ENCODE peak calls at places on chromosomes 2 and 18, in four cellular contexts. S is lower leg skin, T is endothelial cell of umbilical vein, N is HFF-Myc. D is an unnamed sample.

GRCh38 chr18:6055711-6056110 is 160.4 kb upstream of the TMEM200C start:
- DNase-seq in S (no peak), N (peak; percentile 26), T (peak; percentile 79), D (no peak)

GRCh38 chr2:24515335-24515734 is 24.3 kb downstream of the NCOA1 start:
- DNase-seq in N (no peak), S (no peak), T (peak; percentile 12), D (no peak)

GRCh38 chr2:192090878-192091277 is 103.9 kb downstream of the TMEFF2 start:
- DNase-seq in N (no peak), T (no peak), S (no peak), D (no peak)

GRCh38 chr18:355678-356077 is 87.8 kb upstream of the THOC1 start:
- DNase-seq in S (no peak), N (no peak), T (no peak), D (no peak)

GRCh38 chr2:238511614-238511950 is 84.9 kb downstream of the ASB1 start:
- DNase-seq in T (no peak), S (no peak), N (no peak), D (no peak)

GRCh38 chr2:121969155-121969554 is 213.7 kb downstream of the TSN start:
- DNase-seq in S (peak; percentile 41), N (no peak), T (peak; percentile 7), D (peak; percentile 4)

GRCh38 chr2:219433666-219434467 is 776 bp upstream of the SPEG start:
- DNase-seq in N (no peak), T (no peak), S (no peak), D (no peak)

GRCh38 chr2:121532347-121532766 is 1.7 kb downstream of the RNU4ATAC start:
- DNase-seq in S (no peak), T (peak; percentile 34), N (peak; percentile 39), D (no peak)

GRCh38 chr2:137975280-137976271 is 11.3 kb downstream of the HNMT start:
- DNase-seq in N (no peak), T (no peak), S (no peak), D (peak; percentile 93)

GRCh38 chr2:223532712-223533111 is 69.4 kb downstream of the SCG2 start:
- DNase-seq in S (no peak), N (no peak), T (no peak), D (no peak)

GRCh38 chr2:233853353-233853752 is 982 bp downstream of the HJURP start:
- DNase-seq in T (no peak), N (no peak), S (no peak), D (no peak)

GRCh38 chr2:233850745-233851144 is 3.6 kb downstream of the HJURP start:
- DNase-seq in S (no peak), T (no peak), N (no peak), D (no peak)

GRCh38 chr2:233851169-233851568 is 3.2 kb downstream of the HJURP start:
- DNase-seq in S (no peak), T (no peak), N (no peak), D (no peak)

GRCh38 chr2:233853883-233854240 is 473 bp downstream of the HJURP start:
- DNase-seq in T (no peak), N (no peak), S (no peak), D (no peak)

DNA sequence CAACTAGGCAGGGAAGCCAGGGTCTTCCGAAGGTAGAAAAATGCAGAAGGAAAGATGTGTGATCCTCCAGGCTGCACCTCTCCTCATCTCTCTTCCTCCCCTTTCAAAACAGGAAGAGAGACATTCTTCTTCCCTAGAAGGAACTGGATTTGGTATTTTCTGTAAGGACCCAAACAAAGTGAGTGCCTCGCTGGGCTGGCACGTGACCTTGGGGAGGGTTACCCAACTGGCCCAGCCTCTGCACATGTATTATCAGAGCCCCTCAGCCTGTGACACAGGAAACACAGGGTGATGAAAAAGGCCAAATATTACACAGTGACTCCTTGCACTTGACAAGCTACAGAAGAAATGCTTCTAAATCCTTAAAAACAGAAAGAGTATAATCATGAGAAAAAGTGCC is 2.3 kb downstream of the HJURP start:
- DNase-seq in N (no peak), S (no peak), T (peak; percentile 51), D (no peak)
- H3K4me3 ChIP-seq in N (peak overlapping the region; percentile 88), S (no peak overlapping the region), T (peak overlapping the region; percentile 98), D (no peak overlapping the region)

GRCh38 chr2:167869200-167869599 is 378.2 kb downstream of the STK39 start:
- DNase-seq in S (no peak), T (no peak), N (no peak), D (no peak)
- H3K4me3 ChIP-seq in S (no peak overlapping the region), T (no peak overlapping the region), N (no peak overlapping the region), D (no peak overlapping the region)

GRCh38 chr2:207475546-207475945 is 54.2 kb upstream of the CREB1 start:
- DNase-seq in N (no peak), T (no peak), S (no peak), D (no peak)
- H3K4me3 ChIP-seq in N (no peak overlapping the region), T (no peak overlapping the region), S (no peak overlapping the region), D (no peak overlapping the region)

GRCh38 chr2:15965564-15966019 is 25.2 kb downstream of the MYCN start:
- DNase-seq in N (no peak), S (no peak), T (no peak), D (no peak)

GRCh38 chr2:15967415-15968279 is 27.3 kb downstream of the MYCN start:
- DNase-seq in T (no peak), S (no peak), N (no peak), D (no peak)

GRCh38 chr2:15964936-15965563 is 24.7 kb downstream of the MYCN start:
- DNase-seq in N (no peak), S (no peak), T (no peak), D (peak; percentile 41)

GRCh38 chr2:15968280-15969178 is 28.2 kb downstream of the MYCN start:
- DNase-seq in N (no peak), S (no peak), T (no peak), D (no peak)

GRCh38 chr2:15963977-15964670 is 23.8 kb downstream of the MYCN start:
- DNase-seq in S (no peak), N (no peak), T (no peak), D (no peak)
- H3K4me3 ChIP-seq in S (no peak overlapping the region), N (no peak overlapping the region), T (no peak overlapping the region), D (no peak overlapping the region)

DNA sequence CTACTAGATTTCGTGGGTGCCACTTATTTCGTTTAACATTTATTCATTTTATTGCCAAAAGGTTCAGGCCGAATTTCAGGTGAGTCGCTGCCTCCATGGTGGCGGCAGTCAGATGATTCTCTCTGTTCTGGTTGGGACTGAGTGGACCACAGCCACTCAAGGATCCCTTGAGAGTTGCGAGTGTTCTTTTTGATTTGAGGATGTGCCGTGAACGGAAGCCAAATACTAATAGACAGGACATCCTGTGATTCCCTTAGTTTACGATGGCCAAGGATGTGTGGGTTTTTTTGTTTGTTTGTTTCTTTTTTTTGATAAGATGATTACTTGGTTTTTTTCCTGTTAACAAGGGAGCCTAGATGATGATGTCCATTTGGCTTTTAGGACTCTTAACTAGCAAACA is 13.2 kb downstream of the MAPRE2 start:
- DNase-seq in T (no peak), N (no peak), S (no peak), D (no peak)
- H3K4me3 ChIP-seq in T (no peak overlapping the region), N (no peak overlapping the region), S (no peak overlapping the region), D (no peak overlapping the region)

GRCh38 chr2:200787351-200788128 is 24.2 kb upstream of the BZW1 start:
- DNase-seq in T (peak; percentile 95), N (peak; percentile 65), S (no peak), D (no peak)

GRCh38 chr2:200786826-200787225 is 24.9 kb upstream of the BZW1 start:
- DNase-seq in S (no peak), N (no peak), T (peak; percentile 91), D (no peak)

GRCh38 chr2:200784215-200784614 is 27.5 kb upstream of the BZW1 start:
- DNase-seq in T (no peak), N (no peak), S (no peak), D (no peak)

GRCh38 chr2:200788129-200788718 is 23.5 kb upstream of the BZW1 start:
- DNase-seq in N (no peak), S (no peak), T (peak; percentile 90), D (no peak)

DNA sequence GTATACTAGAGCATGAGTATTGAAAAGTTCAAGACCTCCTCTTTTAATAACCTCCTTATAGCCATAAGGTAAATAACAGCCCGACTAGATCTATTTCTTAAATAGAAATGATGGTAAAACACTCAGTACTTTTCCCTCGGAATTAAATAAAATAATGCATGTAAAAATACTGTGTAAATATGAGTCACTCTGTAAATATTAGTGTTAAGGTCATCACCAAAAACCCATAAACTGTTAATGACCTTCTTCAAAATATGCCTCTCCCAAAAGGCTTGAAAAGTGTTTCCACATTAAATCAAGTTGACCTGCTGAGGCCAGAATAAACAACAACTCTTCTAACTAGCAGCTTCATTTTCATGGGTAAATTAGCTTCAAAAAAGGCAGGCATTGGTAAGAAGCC is 25.3 kb upstream of the BZW1 start:
- DNase-seq in S (no peak), T (peak; percentile 78), N (no peak), D (peak; percentile 91)
- H3K4me3 ChIP-seq in S (no peak overlapping the region), T (no peak overlapping the region), N (no peak overlapping the region), D (no peak overlapping the region)

D was measured in LNCaP clone FGC.